ENCODE peak calls at places on chromosomes 1 and 21, in nine cellular contexts. One of them, this sample, is unnamed.

GRCh38 chr1:18320051-18320450 is 160.7 kb upstream of the KLHDC7A start:
- DNase-seq in left lung: no peak
- DNase-seq in ACHN: no peak
- DNase-seq in AG04449: no peak
- DNase-seq in EH: no peak
- DNase-seq in hypothalamus: no peak
- DNase-seq in Peyer's patch: no peak
- DNase-seq in IMR-90: no peak
- DNase-seq in activated CD4-positive, alpha-beta T cell treated with anti-CD3 and anti-CD28 coated beads, Interleukin-2, amount 50 U/mL, for 24 hours: no peak
- DNase-seq in this sample: no peak

GRCh38 chr1:29728703-29729102 is 492.4 kb downstream of the PTPRU start:
- DNase-seq in left lung: no peak
- DNase-seq in ACHN: no peak
- DNase-seq in AG04449: no peak
- DNase-seq in EH: no peak
- DNase-seq in hypothalamus: no peak
- DNase-seq in Peyer's patch: no peak
- DNase-seq in IMR-90: no peak
- DNase-seq in activated CD4-positive, alpha-beta T cell treated with anti-CD3 and anti-CD28 coated beads, Interleukin-2, amount 50 U/mL, for 24 hours: no peak
- DNase-seq in this sample: no peak

GRCh38 chr1:167427843-167428242 is 90.5 kb downstream of the CD247 start:
- DNase-seq in left lung: no peak
- DNase-seq in ACHN: no peak
- DNase-seq in AG04449: no peak
- DNase-seq in EH: peak; percentile 5
- DNase-seq in hypothalamus: no peak
- DNase-seq in Peyer's patch: no peak
- DNase-seq in IMR-90: no peak
- DNase-seq in activated CD4-positive, alpha-beta T cell treated with anti-CD3 and anti-CD28 coated beads, Interleukin-2, amount 50 U/mL, for 24 hours: no peak
- DNase-seq in this sample: no peak

GRCh38 chr1:94090761-94091160 is 30.2 kb downstream of the ABCA4 start:
- DNase-seq in left lung: no peak
- DNase-seq in ACHN: no peak
- DNase-seq in AG04449: no peak
- DNase-seq in EH: no peak
- DNase-seq in hypothalamus: no peak
- DNase-seq in Peyer's patch: no peak
- DNase-seq in IMR-90: no peak
- DNase-seq in activated CD4-positive, alpha-beta T cell treated with anti-CD3 and anti-CD28 coated beads, Interleukin-2, amount 50 U/mL, for 24 hours: no peak
- DNase-seq in this sample: peak; percentile 7

GRCh38 chr1:24770891-24771290 is 25.6 kb downstream of the CLIC4 start:
- DNase-seq in left lung: no peak
- DNase-seq in ACHN: no peak
- DNase-seq in AG04449: no peak
- DNase-seq in EH: peak; percentile 80
- DNase-seq in hypothalamus: no peak
- DNase-seq in Peyer's patch: no peak
- DNase-seq in IMR-90: peak; percentile 65
- DNase-seq in activated CD4-positive, alpha-beta T cell treated with anti-CD3 and anti-CD28 coated beads, Interleukin-2, amount 50 U/mL, for 24 hours: no peak
- DNase-seq in this sample: no peak

GRCh38 chr1:67735806-67736627 is 51.0 kb downstream of the GADD45A start:
- DNase-seq in left lung: peak; percentile 80
- DNase-seq in ACHN: peak; percentile 75
- DNase-seq in AG04449: peak; percentile 82
- DNase-seq in EH: peak; percentile 98
- DNase-seq in hypothalamus: peak; percentile 18
- DNase-seq in Peyer's patch: peak; percentile 79
- DNase-seq in IMR-90: peak; percentile 96
- DNase-seq in activated CD4-positive, alpha-beta T cell treated with anti-CD3 and anti-CD28 coated beads, Interleukin-2, amount 50 U/mL, for 24 hours: no peak
- DNase-seq in this sample: peak; percentile 82

GRCh38 chr21:32975811-32976507 is 49.8 kb upstream of the OLIG2 start:
- DNase-seq in left lung: peak; percentile 20
- DNase-seq in ACHN: no peak
- DNase-seq in AG04449: no peak
- DNase-seq in EH: no peak
- DNase-seq in hypothalamus: no peak
- DNase-seq in Peyer's patch: no peak
- DNase-seq in IMR-90: no peak
- DNase-seq in activated CD4-positive, alpha-beta T cell treated with anti-CD3 and anti-CD28 coated beads, Interleukin-2, amount 50 U/mL, for 24 hours: no peak
- DNase-seq in this sample: no peak

GRCh38 chr21:34705032-34705431 is 36.2 kb downstream of the CLIC6 start:
- DNase-seq in left lung: no peak
- DNase-seq in ACHN: no peak
- DNase-seq in AG04449: no peak
- DNase-seq in EH: no peak
- DNase-seq in hypothalamus: no peak
- DNase-seq in Peyer's patch: no peak
- DNase-seq in IMR-90: no peak
- DNase-seq in activated CD4-positive, alpha-beta T cell treated with anti-CD3 and anti-CD28 coated beads, Interleukin-2, amount 50 U/mL, for 24 hours: no peak
- DNase-seq in this sample: no peak

GRCh38 chr1:99457381-99458165 is 188.3 kb upstream of the PALMD start:
- DNase-seq in left lung: no peak
- DNase-seq in ACHN: no peak
- DNase-seq in AG04449: no peak
- DNase-seq in EH: peak; percentile 96
- DNase-seq in hypothalamus: no peak
- DNase-seq in Peyer's patch: no peak
- DNase-seq in IMR-90: peak; percentile 89
- DNase-seq in activated CD4-positive, alpha-beta T cell treated with anti-CD3 and anti-CD28 coated beads, Interleukin-2, amount 50 U/mL, for 24 hours: no peak
- DNase-seq in this sample: no peak

GRCh38 chr1:15172405-15173259 is 19.1 kb downstream of the TMEM51 start:
- DNase-seq in left lung: no peak
- DNase-seq in ACHN: no peak
- DNase-seq in AG04449: no peak
- DNase-seq in EH: no peak
- DNase-seq in hypothalamus: no peak
- DNase-seq in Peyer's patch: no peak
- DNase-seq in IMR-90: peak; percentile 51
- DNase-seq in activated CD4-positive, alpha-beta T cell treated with anti-CD3 and anti-CD28 coated beads, Interleukin-2, amount 50 U/mL, for 24 hours: no peak
- DNase-seq in this sample: no peak